ENCODE peak calls at places on chromosomes 1 and 21, in six cellular contexts. One of them, this sample, is unnamed.

GRCh38 chr1:25031966-25032667 is 102.0 kb upstream of the RUNX3 start:
- DNase-seq in CD4-positive, alpha-beta T cell: peak
- DNase-seq in uterus: no peak
- DNase-seq in IMR-90: peak
- DNase-seq in psoas muscle: no peak
- DNase-seq in fibroblast of lung: peak
- DNase-seq in this sample: peak

GRCh38 chr1:206734499-206735142 is 36.0 kb upstream of the IL19 start:
- DNase-seq in CD4-positive, alpha-beta T cell: peak
- DNase-seq in uterus: peak
- DNase-seq in IMR-90: peak
- DNase-seq in psoas muscle: peak
- DNase-seq in fibroblast of lung: no peak
- DNase-seq in this sample: no peak

GRCh38 chr21:44866780-44867179 is 6.7 kb downstream of the PTTG1IP start:
- DNase-seq in CD4-positive, alpha-beta T cell: no peak
- DNase-seq in uterus: no peak
- DNase-seq in IMR-90: peak
- DNase-seq in psoas muscle: no peak
- DNase-seq in fibroblast of lung: peak
- DNase-seq in this sample: no peak

GRCh38 chr21:28592205-28592845 is 400.4 kb downstream of the LTN1 start:
- DNase-seq in CD4-positive, alpha-beta T cell: no peak
- DNase-seq in uterus: no peak
- DNase-seq in IMR-90: no peak
- DNase-seq in psoas muscle: no peak
- DNase-seq in fibroblast of lung: no peak
- DNase-seq in this sample: no peak

GRCh38 chr1:41164727-41165126 is 77.4 kb downstream of the SCMH1 start:
- DNase-seq in CD4-positive, alpha-beta T cell: no peak
- DNase-seq in uterus: no peak
- DNase-seq in IMR-90: no peak
- DNase-seq in psoas muscle: no peak
- DNase-seq in fibroblast of lung: no peak
- DNase-seq in this sample: no peak

GRCh38 chr1:29275435-29275834 is 39.1 kb downstream of the PTPRU start:
- DNase-seq in CD4-positive, alpha-beta T cell: no peak
- DNase-seq in uterus: no peak
- DNase-seq in IMR-90: no peak
- DNase-seq in psoas muscle: no peak
- DNase-seq in fibroblast of lung: no peak
- DNase-seq in this sample: no peak

GRCh38 chr1:4585216-4585615 is 69.2 kb upstream of the AJAP1 start:
- DNase-seq in CD4-positive, alpha-beta T cell: peak
- DNase-seq in uterus: no peak
- DNase-seq in IMR-90: no peak
- DNase-seq in psoas muscle: no peak
- DNase-seq in fibroblast of lung: no peak
- DNase-seq in this sample: no peak

GRCh38 chr1:227093309-227093708 is 153.2 kb downstream of the COQ8A start:
- DNase-seq in CD4-positive, alpha-beta T cell: no peak
- DNase-seq in uterus: no peak
- DNase-seq in IMR-90: no peak
- DNase-seq in psoas muscle: no peak
- DNase-seq in fibroblast of lung: no peak
- DNase-seq in this sample: no peak

GRCh38 chr1:151039527-151039926 is 3.1 kb downstream of the BNIPL start:
- DNase-seq in CD4-positive, alpha-beta T cell: no peak
- DNase-seq in uterus: no peak
- DNase-seq in IMR-90: no peak
- DNase-seq in psoas muscle: no peak
- DNase-seq in fibroblast of lung: no peak
- DNase-seq in this sample: no peak

GRCh38 chr1:10694633-10695627 is 101.5 kb downstream of the CASZ1 start:
- DNase-seq in CD4-positive, alpha-beta T cell: peak
- DNase-seq in uterus: peak
- DNase-seq in IMR-90: peak
- DNase-seq in psoas muscle: peak
- DNase-seq in fibroblast of lung: peak
- DNase-seq in this sample: peak

GRCh38 chr21:36803801-36804452 is 105.0 kb downstream of the SIM2 start:
- DNase-seq in CD4-positive, alpha-beta T cell: no peak
- DNase-seq in uterus: no peak
- DNase-seq in IMR-90: no peak
- DNase-seq in psoas muscle: no peak
- DNase-seq in fibroblast of lung: no peak
- DNase-seq in this sample: no peak

GRCh38 chr1:14880456-14881316 is 272.9 kb upstream of the TMEM51 start:
- DNase-seq in CD4-positive, alpha-beta T cell: no peak
- DNase-seq in uterus: no peak
- DNase-seq in IMR-90: peak
- DNase-seq in psoas muscle: no peak
- DNase-seq in fibroblast of lung: peak
- DNase-seq in this sample: no peak

GRCh38 chr1:153375511-153375910 is at the start of gene S100A12:
- DNase-seq in CD4-positive, alpha-beta T cell: no peak
- DNase-seq in uterus: no peak
- DNase-seq in IMR-90: peak
- DNase-seq in psoas muscle: no peak
- DNase-seq in fibroblast of lung: peak
- DNase-seq in this sample: no peak

DNA sequence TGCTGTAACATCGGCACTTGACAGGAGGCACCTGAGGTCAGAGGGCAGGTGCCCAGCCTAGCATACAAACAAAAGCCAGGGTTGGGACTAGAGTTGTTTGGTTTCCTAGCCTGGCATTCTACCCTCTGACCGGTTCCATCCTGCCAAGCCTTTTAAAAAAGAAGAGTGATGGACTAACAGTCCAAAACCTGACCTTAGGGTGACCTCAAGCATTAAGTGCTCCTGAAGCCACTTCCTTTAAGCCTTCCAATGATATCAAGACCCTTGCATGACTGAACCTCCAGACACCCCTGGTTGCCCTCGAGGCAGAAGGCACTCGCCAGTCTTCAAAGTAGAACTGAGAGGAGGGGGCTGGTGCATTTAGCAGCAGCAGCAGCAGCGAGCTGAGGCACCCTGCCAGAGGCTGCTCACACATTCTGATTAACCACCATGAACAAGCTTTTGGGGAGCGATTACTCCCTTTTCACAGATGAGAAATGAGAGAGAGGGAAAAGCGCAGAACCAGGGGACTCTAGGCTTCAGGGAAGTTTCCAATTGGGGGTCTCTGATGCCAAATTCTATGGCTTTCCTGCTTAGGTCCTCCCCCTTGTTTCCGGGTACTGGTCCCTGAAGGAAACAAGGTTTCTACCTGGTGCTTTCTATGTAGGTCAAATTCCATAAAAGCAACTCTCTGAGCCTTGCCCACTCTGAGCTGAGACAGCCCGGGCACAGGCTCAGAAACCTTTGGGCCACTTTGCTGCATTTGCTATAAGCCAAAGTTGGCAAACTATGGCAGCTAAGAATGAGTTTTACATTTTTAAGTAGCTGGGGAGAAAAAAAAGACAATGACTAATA is 9.1 kb downstream of the SLC2A1 start:
- DNase-seq in CD4-positive, alpha-beta T cell: no peak
- DNase-seq in uterus: no peak
- DNase-seq in IMR-90: no peak
- DNase-seq in psoas muscle: no peak
- DNase-seq in fibroblast of lung: peak
- DNase-seq in this sample: no peak
- H3K27ac ChIP-seq in CD4-positive, alpha-beta T cell: no peak
- H3K27ac ChIP-seq in uterus: no peak
- H3K27ac ChIP-seq in IMR-90: peak
- H3K27ac ChIP-seq in psoas muscle: no peak
- H3K27ac ChIP-seq in fibroblast of lung: peak
- H3K27ac ChIP-seq in this sample: peak

DNA sequence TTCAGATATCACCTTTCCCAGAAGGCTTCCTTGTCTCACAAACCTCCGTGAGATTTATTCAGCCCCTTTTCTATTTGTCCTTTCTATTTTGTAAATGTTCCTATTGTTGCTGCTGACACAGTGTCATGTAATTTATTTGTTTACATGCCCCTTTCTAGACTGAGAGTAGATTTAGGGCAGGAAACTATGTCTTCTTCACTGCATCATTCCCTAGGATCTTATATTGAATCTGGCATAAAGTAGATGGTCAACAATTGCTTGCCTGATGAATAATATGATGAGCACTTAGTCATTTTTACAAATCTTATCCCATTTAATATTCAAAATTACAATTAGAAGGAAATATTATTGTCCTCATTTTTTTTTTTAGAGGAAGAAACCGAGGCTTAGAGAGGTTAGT is 8.1 kb upstream of the CNN3 start:
- DNase-seq in CD4-positive, alpha-beta T cell: no peak
- DNase-seq in uterus: no peak
- DNase-seq in IMR-90: no peak
- DNase-seq in psoas muscle: no peak
- DNase-seq in fibroblast of lung: no peak
- DNase-seq in this sample: no peak
- H3K27ac ChIP-seq in CD4-positive, alpha-beta T cell: no peak
- H3K27ac ChIP-seq in uterus: no peak
- H3K27ac ChIP-seq in IMR-90: no peak
- H3K27ac ChIP-seq in psoas muscle: no peak
- H3K27ac ChIP-seq in fibroblast of lung: no peak
- H3K27ac ChIP-seq in this sample: no peak

DNA sequence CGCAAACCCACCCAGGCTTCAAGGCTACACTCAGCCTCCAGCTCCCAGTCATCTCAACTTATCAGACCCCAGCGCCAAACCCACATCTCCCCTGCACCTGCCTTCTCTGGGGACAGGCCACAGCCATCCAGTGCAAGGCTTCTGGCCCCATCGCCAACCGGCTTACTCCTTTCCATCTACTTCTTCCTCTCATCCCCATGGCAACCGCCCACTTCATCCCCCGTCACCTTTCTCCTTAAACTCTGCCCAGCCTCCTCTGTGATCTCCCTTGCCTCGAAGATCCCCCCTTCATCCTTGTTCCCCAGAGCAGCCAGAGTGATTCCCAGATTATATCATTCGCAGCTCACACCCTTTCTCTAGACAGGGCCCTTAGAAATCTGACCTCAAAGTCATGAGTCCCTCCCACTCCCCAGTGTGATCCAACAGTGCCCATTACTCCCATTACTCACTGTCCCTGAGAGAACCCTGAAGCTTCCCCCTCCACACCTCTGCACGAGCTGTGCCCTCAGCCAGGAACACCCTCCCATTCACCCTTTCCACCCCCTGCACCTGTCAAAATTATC is 2.5 kb downstream of the COL8A2 start:
- DNase-seq in CD4-positive, alpha-beta T cell: no peak
- DNase-seq in uterus: no peak
- DNase-seq in IMR-90: no peak
- DNase-seq in psoas muscle: no peak
- DNase-seq in fibroblast of lung: no peak
- DNase-seq in this sample: no peak
- H3K27ac ChIP-seq in CD4-positive, alpha-beta T cell: no peak
- H3K27ac ChIP-seq in uterus: no peak
- H3K27ac ChIP-seq in IMR-90: no peak
- H3K27ac ChIP-seq in psoas muscle: no peak
- H3K27ac ChIP-seq in fibroblast of lung: no peak
- H3K27ac ChIP-seq in this sample: no peak

GRCh38 chr1:177975588-177976495 is 6.0 kb upstream of the SEC16B start:
- DNase-seq in CD4-positive, alpha-beta T cell: no peak
- DNase-seq in uterus: no peak
- DNase-seq in IMR-90: peak
- DNase-seq in psoas muscle: no peak
- DNase-seq in fibroblast of lung: peak
- DNase-seq in this sample: no peak
- H3K27ac ChIP-seq in CD4-positive, alpha-beta T cell: no peak
- H3K27ac ChIP-seq in uterus: no peak
- H3K27ac ChIP-seq in IMR-90: no peak
- H3K27ac ChIP-seq in psoas muscle: no peak
- H3K27ac ChIP-seq in fibroblast of lung: peak
- H3K27ac ChIP-seq in this sample: no peak

GRCh38 chr1:224938652-224939051 is 9.2 kb downstream of the DNAH14 start:
- DNase-seq in CD4-positive, alpha-beta T cell: no peak
- DNase-seq in uterus: no peak
- DNase-seq in IMR-90: no peak
- DNase-seq in psoas muscle: no peak
- DNase-seq in fibroblast of lung: no peak
- DNase-seq in this sample: no peak

DNA sequence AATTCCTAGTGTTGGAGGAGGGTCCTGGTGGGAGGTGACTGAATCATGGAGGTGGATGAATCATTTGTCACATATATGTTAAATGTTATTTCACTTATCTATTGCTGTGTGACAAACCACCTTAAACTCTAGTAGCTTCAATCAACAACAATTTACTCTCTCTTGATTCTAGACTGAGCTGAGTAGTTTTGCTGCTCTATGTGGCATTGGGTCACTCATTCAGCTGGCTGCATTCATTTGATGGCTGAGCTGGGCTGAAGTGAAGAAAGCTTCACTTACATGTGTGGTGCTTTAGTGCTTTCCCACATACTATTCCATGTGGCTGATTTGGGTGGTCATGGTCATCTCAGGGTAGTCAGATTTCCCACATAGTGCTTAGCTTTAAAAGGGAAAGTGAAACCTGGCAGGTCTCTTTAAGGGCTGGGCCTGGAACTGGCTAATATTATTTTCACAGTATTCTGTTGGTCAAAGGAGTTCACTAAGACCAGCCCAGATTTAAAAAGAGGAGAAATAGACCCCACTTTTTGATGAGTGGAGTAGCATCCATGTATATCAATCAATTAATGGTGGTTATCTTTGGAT is 10.5 kb downstream of the DNAH14 start:
- DNase-seq in CD4-positive, alpha-beta T cell: no peak
- DNase-seq in uterus: no peak
- DNase-seq in IMR-90: no peak
- DNase-seq in psoas muscle: no peak
- DNase-seq in fibroblast of lung: no peak
- DNase-seq in this sample: no peak
- H3K27ac ChIP-seq in CD4-positive, alpha-beta T cell: no peak
- H3K27ac ChIP-seq in uterus: no peak
- H3K27ac ChIP-seq in IMR-90: no peak
- H3K27ac ChIP-seq in psoas muscle: no peak
- H3K27ac ChIP-seq in fibroblast of lung: no peak
- H3K27ac ChIP-seq in this sample: no peak

GRCh38 chr1:209220048-209220524 is 363.4 kb upstream of the CAMK1G start:
- DNase-seq in CD4-positive, alpha-beta T cell: no peak
- DNase-seq in uterus: no peak
- DNase-seq in IMR-90: no peak
- DNase-seq in psoas muscle: no peak
- DNase-seq in fibroblast of lung: no peak
- DNase-seq in this sample: no peak
- H3K27ac ChIP-seq in CD4-positive, alpha-beta T cell: no peak
- H3K27ac ChIP-seq in uterus: no peak
- H3K27ac ChIP-seq in IMR-90: no peak
- H3K27ac ChIP-seq in psoas muscle: no peak
- H3K27ac ChIP-seq in fibroblast of lung: no peak
- H3K27ac ChIP-seq in this sample: no peak